ENCODE peak calls at places on chromosomes 5 and 9, in ten cellular contexts. R is upper lobe of right lung; A is kidney glomerular epithelial cell; D is omental fat pad; C is tibial artery; S is lung; U is BJ; Z is activated CD4-positive, alpha-beta T cell treated with anti-CD3 and anti-CD28 coated beads, Interleukin-2, amount 50 U/mL, for 24 hours; B is BE2C; O is GM13977. T is an unnamed sample.

GRCh38 chr5:175629231-175629630 is 28.6 kb upstream of the HRH2 start:
- DNase-seq in R (no peak), A (no peak), D (no peak), C (no peak), S (no peak), U (no peak), Z (no peak), B (no peak), O (no peak), T (no peak)

GRCh38 chr5:118698774-118699173 is 289.6 kb downstream of the DTWD2 start:
- DNase-seq in R (no peak), A (no peak), D (no peak), C (no peak), S (no peak), U (no peak), Z (no peak), B (no peak), O (no peak), T (no peak)

GRCh38 chr5:126031989-126032716 is 391.1 kb upstream of the GRAMD2B start:
- DNase-seq in R (no peak), A (peak), D (no peak), C (peak), S (no peak), U (no peak), Z (no peak), B (peak), O (no peak), T (no peak)

GRCh38 chr5:149732500-149733128 is 2.5 kb downstream of the PPARGC1B start:
- DNase-seq in R (peak), A (peak), D (no peak), C (peak), S (no peak), U (no peak), Z (no peak), B (no peak), O (no peak), T (no peak)

GRCh38 chr9:100206899-100207298 is 107.9 kb downstream of the INVS start:
- DNase-seq in R (no peak), A (no peak), D (no peak), C (no peak), S (no peak), U (no peak), Z (no peak), B (no peak), O (no peak), T (no peak)

GRCh38 chr9:96391021-96391765 is 7.7 kb upstream of the SLC35D2 start:
- DNase-seq in R (no peak), A (no peak), D (no peak), C (no peak), S (no peak), U (no peak), Z (no peak), B (no peak), O (no peak), T (no peak)

GRCh38 chr5:91339053-91339710 is 43.9 kb downstream of the ARRDC3 start:
- DNase-seq in R (no peak), A (no peak), D (no peak), C (no peak), S (no peak), U (peak), Z (no peak), B (no peak), O (no peak), T (no peak)

GRCh38 chr5:55407059-55407684 is 99.4 kb downstream of the MTREX start:
- DNase-seq in R (no peak), A (peak), D (no peak), C (no peak), S (no peak), U (no peak), Z (no peak), B (peak), O (no peak), T (no peak)

GRCh38 chr5:38651806-38652205 is 95.4 kb upstream of the LIFR start:
- DNase-seq in R (no peak), A (no peak), D (no peak), C (no peak), S (no peak), U (no peak), Z (no peak), B (no peak), O (no peak), T (no peak)

GRCh38 chr9:132752877-132753592 is 82.8 kb downstream of the GTF3C4 start:
- DNase-seq in R (peak), A (peak), D (no peak), C (no peak), S (no peak), U (no peak), Z (no peak), B (no peak), O (no peak), T (no peak)

GRCh38 chr5:20088361-20088760 is 100.4 kb upstream of the CDH18 start:
- DNase-seq in R (no peak), A (no peak), D (no peak), C (no peak), S (no peak), U (no peak), Z (no peak), B (no peak), O (no peak), T (no peak)

GRCh38 chr5:167050568-167051214 is 1240.8 kb upstream of the WWC1 start:
- DNase-seq in R (no peak), A (no peak), D (no peak), C (no peak), S (no peak), U (no peak), Z (no peak), B (peak), O (no peak), T (no peak)

GRCh38 chr9:133810556-133811195 is 72.5 kb upstream of the SARDH start:
- DNase-seq in R (no peak), A (no peak), D (no peak), C (no peak), S (no peak), U (no peak), Z (no peak), B (no peak), O (no peak), T (no peak)

GRCh38 chr5:139863855-139864558 is 68.4 kb downstream of the PSD2 start:
- DNase-seq in R (peak), A (no peak), D (peak), C (peak), S (peak), U (no peak), Z (peak), B (peak), O (peak), T (peak)